ENCODE peak calls at places on chromosome 10, in six cellular contexts. One of them, this sample, is unnamed.
A peak's percentile ranks its signal among the peaks of the same experiment; 100 is the strongest.

GRCh38 chr10:9222917-9223316 is 1168.4 kb downstream of the GATA3 start:
- DNase-seq in ELR: no peak
- DNase-seq in nephron progenitor cell: no peak
- DNase-seq in SK-N-SH: peak; percentile 34
- DNase-seq in brain microvascular endothelial cell: no peak
- DNase-seq in occipital lobe: no peak
- DNase-seq in this sample: peak; percentile 55

GRCh38 chr10:86110156-86110786 is 256.3 kb downstream of the GRID1 start:
- DNase-seq in ELR: no peak
- DNase-seq in nephron progenitor cell: no peak
- DNase-seq in SK-N-SH: no peak
- DNase-seq in brain microvascular endothelial cell: no peak
- DNase-seq in occipital lobe: no peak
- DNase-seq in this sample: no peak

GRCh38 chr10:96999987-97000386 is 167.9 kb downstream of the LCOR start:
- DNase-seq in ELR: no peak
- DNase-seq in nephron progenitor cell: no peak
- DNase-seq in SK-N-SH: no peak
- DNase-seq in brain microvascular endothelial cell: no peak
- DNase-seq in occipital lobe: no peak
- DNase-seq in this sample: no peak

GRCh38 chr10:102422586-102423129 is 2.0 kb downstream of the FBXL15 start:
- DNase-seq in ELR: peak; percentile 81
- DNase-seq in nephron progenitor cell: peak; percentile 76
- DNase-seq in SK-N-SH: peak; percentile 82
- DNase-seq in brain microvascular endothelial cell: peak; percentile 45
- DNase-seq in occipital lobe: peak; percentile 34
- DNase-seq in this sample: peak; percentile 85

GRCh38 chr10:112461029-112461887 is 14.2 kb downstream of the VTI1A start:
- DNase-seq in ELR: peak; percentile 92
- DNase-seq in nephron progenitor cell: no peak
- DNase-seq in SK-N-SH: no peak
- DNase-seq in brain microvascular endothelial cell: peak; percentile 76
- DNase-seq in occipital lobe: no peak
- DNase-seq in this sample: peak; percentile 53

GRCh38 chr10:121159670-121160069 is 308.5 kb downstream of the WDR11 start:
- DNase-seq in ELR: no peak
- DNase-seq in nephron progenitor cell: no peak
- DNase-seq in SK-N-SH: no peak
- DNase-seq in brain microvascular endothelial cell: no peak
- DNase-seq in occipital lobe: no peak
- DNase-seq in this sample: no peak

GRCh38 chr10:110862961-110863360 is 8.8 kb upstream of the PDCD4 start:
- DNase-seq in ELR: no peak
- DNase-seq in nephron progenitor cell: no peak
- DNase-seq in SK-N-SH: no peak
- DNase-seq in brain microvascular endothelial cell: no peak
- DNase-seq in occipital lobe: no peak
- DNase-seq in this sample: no peak

GRCh38 chr10:49131507-49132385 is 2.1 kb downstream of the FAM170B start:
- DNase-seq in ELR: no peak
- DNase-seq in nephron progenitor cell: no peak
- DNase-seq in SK-N-SH: no peak
- DNase-seq in brain microvascular endothelial cell: no peak
- DNase-seq in occipital lobe: no peak
- DNase-seq in this sample: no peak

GRCh38 chr10:131160219-131160875 is 151.2 kb downstream of the TCERG1L start:
- DNase-seq in ELR: no peak
- DNase-seq in nephron progenitor cell: no peak
- DNase-seq in SK-N-SH: no peak
- DNase-seq in brain microvascular endothelial cell: no peak
- DNase-seq in occipital lobe: no peak
- DNase-seq in this sample: no peak

GRCh38 chr10:49627031-49627430 is 13.2 kb downstream of the CHAT start:
- DNase-seq in ELR: no peak
- DNase-seq in nephron progenitor cell: no peak
- DNase-seq in SK-N-SH: no peak
- DNase-seq in brain microvascular endothelial cell: no peak
- DNase-seq in occipital lobe: no peak
- DNase-seq in this sample: no peak

GRCh38 chr10:132847856-132848255 is 61.9 kb upstream of the NKX6-2 start:
- DNase-seq in ELR: no peak
- DNase-seq in nephron progenitor cell: no peak
- DNase-seq in SK-N-SH: peak; percentile 28
- DNase-seq in brain microvascular endothelial cell: no peak
- DNase-seq in occipital lobe: no peak
- DNase-seq in this sample: no peak

GRCh38 chr10:12509016-12509793 is 159.9 kb downstream of the CAMK1D start:
- DNase-seq in ELR: no peak
- DNase-seq in nephron progenitor cell: no peak
- DNase-seq in SK-N-SH: no peak
- DNase-seq in brain microvascular endothelial cell: no peak
- DNase-seq in occipital lobe: no peak
- DNase-seq in this sample: no peak

GRCh38 chr10:69428138-69428537 is 11.4 kb upstream of the TACR2 start:
- DNase-seq in ELR: no peak
- DNase-seq in nephron progenitor cell: no peak
- DNase-seq in SK-N-SH: no peak
- DNase-seq in brain microvascular endothelial cell: no peak
- DNase-seq in occipital lobe: no peak
- DNase-seq in this sample: no peak

GRCh38 chr10:15321431-15322321 is 49.4 kb downstream of the FAM171A1 start:
- DNase-seq in ELR: no peak
- DNase-seq in nephron progenitor cell: no peak
- DNase-seq in SK-N-SH: peak; percentile 45
- DNase-seq in brain microvascular endothelial cell: peak; percentile 37
- DNase-seq in occipital lobe: no peak
- DNase-seq in this sample: no peak

GRCh38 chr10:84184517-84184916 is 9.8 kb upstream of the CDHR1 start:
- DNase-seq in ELR: no peak
- DNase-seq in nephron progenitor cell: no peak
- DNase-seq in SK-N-SH: no peak
- DNase-seq in brain microvascular endothelial cell: no peak
- DNase-seq in occipital lobe: no peak
- DNase-seq in this sample: no peak

GRCh38 chr10:69385454-69386350 is 31.0 kb downstream of the TACR2 start:
- DNase-seq in ELR: no peak
- DNase-seq in nephron progenitor cell: no peak
- DNase-seq in SK-N-SH: no peak
- DNase-seq in brain microvascular endothelial cell: no peak
- DNase-seq in occipital lobe: no peak
- DNase-seq in this sample: no peak

GRCh38 chr10:11684717-11685645 is 57.2 kb upstream of the ECHDC3 start:
- DNase-seq in ELR: peak; percentile 93
- DNase-seq in nephron progenitor cell: no peak
- DNase-seq in SK-N-SH: no peak
- DNase-seq in brain microvascular endothelial cell: peak; percentile 84
- DNase-seq in occipital lobe: peak; percentile 66
- DNase-seq in this sample: peak; percentile 82

GRCh38 chr10:58072634-58073033 is 195.1 kb downstream of the IPMK start:
- DNase-seq in ELR: no peak
- DNase-seq in nephron progenitor cell: no peak
- DNase-seq in SK-N-SH: no peak
- DNase-seq in brain microvascular endothelial cell: no peak
- DNase-seq in occipital lobe: no peak
- DNase-seq in this sample: no peak

GRCh38 chr10:24820616-24821015 is 96.9 kb upstream of the ARHGAP21 start:
- DNase-seq in ELR: peak; percentile 25
- DNase-seq in nephron progenitor cell: no peak
- DNase-seq in SK-N-SH: no peak
- DNase-seq in brain microvascular endothelial cell: no peak
- DNase-seq in occipital lobe: no peak
- DNase-seq in this sample: no peak

GRCh38 chr10:133457100-133457841 is 3.5 kb downstream of the SCART1 start:
- DNase-seq in ELR: no peak
- DNase-seq in nephron progenitor cell: no peak
- DNase-seq in SK-N-SH: no peak
- DNase-seq in brain microvascular endothelial cell: no peak
- DNase-seq in occipital lobe: no peak
- DNase-seq in this sample: no peak

GRCh38 chr10:122254831-122255230 is 16.3 kb upstream of the BTBD16 start:
- DNase-seq in ELR: no peak
- DNase-seq in nephron progenitor cell: no peak
- DNase-seq in SK-N-SH: no peak
- DNase-seq in brain microvascular endothelial cell: no peak
- DNase-seq in occipital lobe: no peak
- DNase-seq in this sample: no peak

GRCh38 chr10:108070789-108071188 is 906.3 kb upstream of the SORCS1 start:
- DNase-seq in ELR: no peak
- DNase-seq in nephron progenitor cell: no peak
- DNase-seq in SK-N-SH: no peak
- DNase-seq in brain microvascular endothelial cell: no peak
- DNase-seq in occipital lobe: no peak
- DNase-seq in this sample: no peak

GRCh38 chr10:59366310-59366709 is 4.0 kb upstream of the FAM13C start:
- DNase-seq in ELR: no peak
- DNase-seq in nephron progenitor cell: no peak
- DNase-seq in SK-N-SH: no peak
- DNase-seq in brain microvascular endothelial cell: no peak
- DNase-seq in occipital lobe: no peak
- DNase-seq in this sample: no peak

GRCh38 chr10:100562806-100563293 is 27.1 kb downstream of the HIF1AN start:
- DNase-seq in ELR: peak; percentile 62
- DNase-seq in nephron progenitor cell: peak; percentile 64
- DNase-seq in SK-N-SH: peak; percentile 72
- DNase-seq in brain microvascular endothelial cell: peak; percentile 23
- DNase-seq in occipital lobe: peak; percentile 22
- DNase-seq in this sample: peak; percentile 65

GRCh38 chr10:117133273-117134083 is 4.6 kb downstream of the VAX1 start:
- DNase-seq in ELR: no peak
- DNase-seq in nephron progenitor cell: peak; percentile 18
- DNase-seq in SK-N-SH: peak; percentile 40
- DNase-seq in brain microvascular endothelial cell: no peak
- DNase-seq in occipital lobe: no peak
- DNase-seq in this sample: no peak

GRCh38 chr10:100725041-100725440 is 20.3 kb upstream of the PAX2 start:
- DNase-seq in ELR: no peak
- DNase-seq in nephron progenitor cell: no peak
- DNase-seq in SK-N-SH: no peak
- DNase-seq in brain microvascular endothelial cell: peak; percentile 14
- DNase-seq in occipital lobe: no peak
- DNase-seq in this sample: no peak

GRCh38 chr10:118304521-118304920 is 37.6 kb downstream of the FAM204A start:
- DNase-seq in ELR: no peak
- DNase-seq in nephron progenitor cell: no peak
- DNase-seq in SK-N-SH: no peak
- DNase-seq in brain microvascular endothelial cell: no peak
- DNase-seq in occipital lobe: no peak
- DNase-seq in this sample: no peak

GRCh38 chr10:110919971-110920881 is 822 bp downstream of the SHOC2 start:
- DNase-seq in ELR: peak; percentile 58
- DNase-seq in nephron progenitor cell: no peak
- DNase-seq in SK-N-SH: peak; percentile 25
- DNase-seq in brain microvascular endothelial cell: peak; percentile 22
- DNase-seq in occipital lobe: no peak
- DNase-seq in this sample: peak; percentile 57

GRCh38 chr10:117004627-117005453 is at the start of gene SHTN1:
- DNase-seq in ELR: peak; percentile 73
- DNase-seq in nephron progenitor cell: peak; percentile 66
- DNase-seq in SK-N-SH: peak; percentile 82
- DNase-seq in brain microvascular endothelial cell: peak; percentile 32
- DNase-seq in occipital lobe: peak; percentile 60
- DNase-seq in this sample: peak; percentile 89

GRCh38 chr10:130300608-130301025 is 164.4 kb downstream of the GLRX3 start:
- DNase-seq in ELR: no peak
- DNase-seq in nephron progenitor cell: no peak
- DNase-seq in SK-N-SH: no peak
- DNase-seq in brain microvascular endothelial cell: no peak
- DNase-seq in occipital lobe: no peak
- DNase-seq in this sample: no peak